ENCODE peak calls at places on chromosomes 11 and 22, in five cellular contexts. One of them, this sample, is unnamed.

GRCh38 chr11:77069336-77069968 is 2.7 kb downstream of the CAPN5 start:
- DNase-seq in GM12878: no peak
- DNase-seq in H1: no peak
- DNase-seq in HepG2: no peak
- DNase-seq in K562: no peak
- DNase-seq in this sample: no peak

GRCh38 chr11:117221775-117222517 is 9.9 kb downstream of the PCSK7 start:
- DNase-seq in GM12878: no peak
- DNase-seq in H1: no peak
- DNase-seq in HepG2: no peak
- DNase-seq in K562: no peak
- DNase-seq in this sample: no peak

GRCh38 chr11:65431452-65432132 is 9.0 kb downstream of the NEAT1 start:
- DNase-seq in GM12878: no peak
- DNase-seq in H1: no peak
- DNase-seq in HepG2: no peak
- DNase-seq in K562: no peak
- DNase-seq in this sample: no peak

GRCh38 chr11:11011617-11012016 is 153.8 kb upstream of the ZBED5 start:
- DNase-seq in GM12878: no peak
- DNase-seq in H1: no peak
- DNase-seq in HepG2: no peak
- DNase-seq in K562: no peak
- DNase-seq in this sample: no peak

GRCh38 chr11:56624661-56625110 is 10.0 kb upstream of the OR5M1 start:
- DNase-seq in GM12878: peak
- DNase-seq in H1: no peak
- DNase-seq in HepG2: peak
- DNase-seq in K562: peak
- DNase-seq in this sample: peak

GRCh38 chr22:35539910-35540599 is 576 bp upstream of the RASD2 start:
- DNase-seq in GM12878: no peak
- DNase-seq in H1: peak
- DNase-seq in HepG2: no peak
- DNase-seq in K562: peak
- DNase-seq in this sample: peak

GRCh38 chr11:71444811-71445210 is 3.4 kb downstream of the DHCR7 start:
- DNase-seq in GM12878: no peak
- DNase-seq in H1: no peak
- DNase-seq in HepG2: no peak
- DNase-seq in K562: no peak
- DNase-seq in this sample: no peak

GRCh38 chr11:113363406-113363805 is 24.2 kb upstream of the ANKK1 start:
- DNase-seq in GM12878: no peak
- DNase-seq in H1: no peak
- DNase-seq in HepG2: no peak
- DNase-seq in K562: no peak
- DNase-seq in this sample: no peak

GRCh38 chr11:8038393-8038792 is 42.6 kb upstream of the TUB start:
- DNase-seq in GM12878: no peak
- DNase-seq in H1: peak
- DNase-seq in HepG2: no peak
- DNase-seq in K562: no peak
- DNase-seq in this sample: peak

GRCh38 chr11:79963886-79964660 is 523.2 kb upstream of the TENM4 start:
- DNase-seq in GM12878: no peak
- DNase-seq in H1: no peak
- DNase-seq in HepG2: no peak
- DNase-seq in K562: no peak
- DNase-seq in this sample: no peak

GRCh38 chr22:32591620-32592019 is 117.0 kb downstream of the FBXO7 start:
- DNase-seq in GM12878: no peak
- DNase-seq in H1: no peak
- DNase-seq in HepG2: no peak
- DNase-seq in K562: no peak
- DNase-seq in this sample: no peak

GRCh38 chr11:55791606-55792005 is 3.8 kb upstream of the OR5D14 start:
- DNase-seq in GM12878: no peak
- DNase-seq in H1: no peak
- DNase-seq in HepG2: no peak
- DNase-seq in K562: no peak
- DNase-seq in this sample: no peak

GRCh38 chr11:107928046-107928766 is at the start of gene RAB39A:
- DNase-seq in GM12878: peak
- DNase-seq in H1: peak
- DNase-seq in HepG2: peak
- DNase-seq in K562: peak
- DNase-seq in this sample: peak

GRCh38 chr11:18522388-18522787 is 4.4 kb downstream of the TSG101 start:
- DNase-seq in GM12878: no peak
- DNase-seq in H1: no peak
- DNase-seq in HepG2: peak
- DNase-seq in K562: peak
- DNase-seq in this sample: peak

GRCh38 chr11:118155781-118156530 is 3.3 kb upstream of the SCN4B start:
- DNase-seq in GM12878: no peak
- DNase-seq in H1: no peak
- DNase-seq in HepG2: no peak
- DNase-seq in K562: no peak
- DNase-seq in this sample: no peak

GRCh38 chr22:50114221-50114981 is 24.6 kb downstream of the MOV10L1 start:
- DNase-seq in GM12878: no peak
- DNase-seq in H1: no peak
- DNase-seq in HepG2: no peak
- DNase-seq in K562: no peak
- DNase-seq in this sample: no peak

GRCh38 chr11:76242004-76242779 is 35.9 kb upstream of the WNT11 start:
- DNase-seq in GM12878: no peak
- DNase-seq in H1: no peak
- DNase-seq in HepG2: no peak
- DNase-seq in K562: no peak
- DNase-seq in this sample: no peak

GRCh38 chr22:48240165-48240934 is 1477.9 kb downstream of the TBC1D22A start:
- DNase-seq in GM12878: no peak
- DNase-seq in H1: no peak
- DNase-seq in HepG2: no peak
- DNase-seq in K562: peak
- DNase-seq in this sample: no peak

GRCh38 chr11:78741794-78742193 is 167.1 kb upstream of the NARS2 start:
- DNase-seq in GM12878: no peak
- DNase-seq in H1: no peak
- DNase-seq in HepG2: no peak
- DNase-seq in K562: no peak
- DNase-seq in this sample: no peak

GRCh38 chr11:27211370-27212127 is 151.5 kb downstream of the CCDC34 start:
- DNase-seq in GM12878: no peak
- DNase-seq in H1: peak
- DNase-seq in HepG2: no peak
- DNase-seq in K562: peak
- DNase-seq in this sample: peak

GRCh38 chr11:92820860-92821259 is 148.6 kb upstream of the MTNR1B start:
- DNase-seq in GM12878: no peak
- DNase-seq in H1: no peak
- DNase-seq in HepG2: no peak
- DNase-seq in K562: no peak
- DNase-seq in this sample: no peak

GRCh38 chr11:59660621-59661020 is 8.2 kb downstream of the PATL1 start:
- DNase-seq in GM12878: no peak
- DNase-seq in H1: no peak
- DNase-seq in HepG2: no peak
- DNase-seq in K562: no peak
- DNase-seq in this sample: no peak

GRCh38 chr11:73244589-73245240 is 26.6 kb downstream of the P2RY2 start:
- DNase-seq in GM12878: no peak
- DNase-seq in H1: no peak
- DNase-seq in HepG2: no peak
- DNase-seq in K562: no peak
- DNase-seq in this sample: no peak

GRCh38 chr11:18277560-18278271 is 11.7 kb downstream of the SAA1 start:
- DNase-seq in GM12878: no peak
- DNase-seq in H1: no peak
- DNase-seq in HepG2: no peak
- DNase-seq in K562: no peak
- DNase-seq in this sample: no peak

DNA sequence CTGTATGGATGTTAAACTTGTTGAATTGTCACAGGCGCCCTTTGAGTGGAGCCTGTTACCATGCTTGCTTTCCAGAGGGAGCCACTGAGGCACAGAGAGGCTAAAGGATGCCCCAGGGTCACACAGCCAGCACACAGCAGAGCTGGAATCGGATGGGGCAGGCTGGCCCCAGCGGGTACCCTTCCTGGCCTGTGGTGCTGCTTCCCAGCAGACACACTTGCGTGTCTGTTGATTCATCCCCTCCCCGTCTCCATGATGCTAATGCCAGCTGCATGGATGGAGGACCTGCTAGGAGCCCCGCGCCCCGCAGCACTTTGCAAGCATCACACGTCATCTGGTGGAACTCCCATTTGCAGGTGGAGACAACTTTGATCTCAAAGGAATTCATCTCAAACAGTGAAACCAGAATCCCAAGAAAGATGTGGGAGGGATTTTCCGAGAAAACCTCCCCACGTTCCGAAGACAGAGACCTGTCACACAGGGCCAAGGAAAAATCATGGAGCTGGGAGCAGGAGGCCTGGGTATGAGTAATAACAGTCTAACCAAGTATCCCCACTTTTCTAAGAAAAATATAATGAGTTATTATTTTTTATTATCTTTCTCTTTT is 52.5 kb upstream of the SHISAL1 start:
- DNase-seq in GM12878: no peak
- DNase-seq in H1: no peak
- DNase-seq in HepG2: no peak
- DNase-seq in K562: no peak
- DNase-seq in this sample: no peak
- TF ChIP-seq CREB1 in GM12878: no peak
- TF ChIP-seq CREB1 in H1: no peak
- TF ChIP-seq CREB1 in HepG2: no peak
- TF ChIP-seq CREB1 in K562: no peak
- TF ChIP-seq CREB1 in this sample: no peak

DNA sequence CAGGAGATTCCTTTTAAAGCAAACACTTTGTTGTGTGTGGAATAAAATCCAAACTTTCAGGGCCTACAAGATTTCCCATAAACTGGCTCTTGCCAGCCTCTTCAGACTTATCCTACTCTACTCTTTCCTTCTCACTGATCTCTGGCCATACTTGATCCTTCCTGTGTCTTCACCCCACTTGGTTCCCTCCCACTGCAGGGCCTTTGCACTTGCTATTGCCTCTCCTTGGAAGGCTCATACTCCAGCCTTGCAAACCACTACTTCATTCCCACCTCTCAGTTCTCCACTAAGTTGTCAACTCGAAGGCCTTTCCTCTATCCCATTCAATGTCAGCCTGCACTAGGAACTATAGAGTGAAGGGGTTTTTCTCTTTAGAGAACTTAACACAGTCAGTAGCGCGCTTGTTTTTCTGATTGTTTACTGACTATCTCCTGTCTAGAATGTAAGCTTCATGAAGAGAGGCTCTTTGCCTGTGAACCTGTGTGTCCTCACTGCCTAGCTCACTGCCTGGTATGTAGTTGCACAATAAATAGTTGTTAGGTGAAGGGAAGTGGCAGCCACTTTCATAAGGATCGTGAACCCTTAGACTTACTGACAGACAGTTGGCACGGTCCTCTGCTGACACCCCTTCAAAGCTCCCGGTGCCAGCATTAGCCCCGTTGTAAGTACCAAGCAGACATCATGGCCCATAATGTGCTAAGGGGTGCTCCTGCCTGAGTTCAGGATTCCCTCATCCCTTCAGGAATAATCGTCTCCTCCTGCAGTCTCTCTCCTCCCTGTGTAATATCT is 833 bp upstream of the ME3 start:
- DNase-seq in GM12878: no peak
- DNase-seq in H1: no peak
- DNase-seq in HepG2: no peak
- DNase-seq in K562: no peak
- DNase-seq in this sample: no peak
- H2AFZ ChIP-seq in GM12878: no peak
- H2AFZ ChIP-seq in H1: no peak
- H2AFZ ChIP-seq in HepG2: no peak
- H2AFZ ChIP-seq in K562: no peak
- H2AFZ ChIP-seq in this sample: no peak

GRCh38 chr11:132037467-132037862 is 667.0 kb downstream of the NTM start:
- DNase-seq in GM12878: no peak
- DNase-seq in H1: no peak
- DNase-seq in HepG2: no peak
- DNase-seq in K562: no peak
- DNase-seq in this sample: peak

GRCh38 chr11:132033051-132033450 is 662.6 kb downstream of the NTM start:
- DNase-seq in GM12878: no peak
- DNase-seq in H1: no peak
- DNase-seq in HepG2: no peak
- DNase-seq in K562: no peak
- DNase-seq in this sample: no peak

GRCh38 chr11:132035736-132036135 is 665.3 kb downstream of the NTM start:
- DNase-seq in GM12878: no peak
- DNase-seq in H1: no peak
- DNase-seq in HepG2: no peak
- DNase-seq in K562: no peak
- DNase-seq in this sample: no peak

GRCh38 chr11:132036751-132037466 is 666.5 kb downstream of the NTM start:
- DNase-seq in GM12878: no peak
- DNase-seq in H1: no peak
- DNase-seq in HepG2: no peak
- DNase-seq in K562: no peak
- DNase-seq in this sample: no peak

GRCh38 chr11:132035228-132035627 is 664.8 kb downstream of the NTM start:
- DNase-seq in GM12878: no peak
- DNase-seq in H1: no peak
- DNase-seq in HepG2: no peak
- DNase-seq in K562: no peak
- DNase-seq in this sample: no peak
- TF ChIP-seq CREB1 in GM12878: no peak
- TF ChIP-seq CREB1 in H1: no peak
- TF ChIP-seq CREB1 in HepG2: no peak
- TF ChIP-seq CREB1 in K562: no peak
- TF ChIP-seq CREB1 in this sample: no peak

DNA sequence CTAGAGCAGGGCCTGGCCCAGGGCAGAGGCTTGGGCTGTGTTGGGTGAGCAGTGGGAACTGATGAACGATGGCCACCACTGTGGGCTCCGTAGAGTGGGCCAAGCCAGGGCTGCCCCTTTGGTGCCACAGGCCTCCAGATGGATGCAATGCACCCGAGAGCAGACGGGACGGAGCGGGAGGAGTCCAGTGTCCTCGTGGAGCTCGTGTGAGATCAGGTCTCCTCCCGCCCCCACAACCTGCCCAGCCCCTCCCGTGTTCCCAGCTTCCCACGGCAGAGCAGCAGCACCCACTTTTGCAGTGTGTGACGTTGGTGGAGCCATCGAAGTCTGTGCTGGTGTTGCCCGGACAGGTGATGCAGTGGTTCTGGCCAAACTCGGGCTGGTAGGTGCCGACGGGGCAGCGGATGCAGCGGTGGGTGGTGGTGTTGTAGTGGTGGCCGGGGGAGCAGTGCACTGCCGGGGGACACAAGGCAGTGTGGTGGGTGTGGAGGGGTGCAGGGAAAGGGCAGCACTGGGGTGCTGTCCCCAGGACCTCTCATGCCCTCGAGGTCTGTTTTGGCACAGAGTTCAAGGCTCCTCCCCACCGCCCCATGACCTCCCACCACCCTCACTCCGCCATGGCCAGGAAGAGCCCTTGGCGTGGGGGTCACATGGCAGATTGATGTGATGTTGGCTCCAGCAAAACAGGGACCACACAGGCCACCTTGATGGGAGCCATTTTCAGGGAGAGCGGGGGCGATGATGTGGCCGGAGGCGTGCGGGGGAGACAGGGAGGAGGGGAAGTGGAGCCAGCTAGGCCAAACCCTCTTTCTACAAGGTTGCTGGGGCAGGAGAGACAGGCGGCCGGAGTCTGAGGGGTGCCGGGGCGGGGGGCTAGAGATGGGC is 23.9 kb upstream of the TTLL12 start:
- DNase-seq in GM12878: no peak
- DNase-seq in H1: no peak
- DNase-seq in HepG2: no peak
- DNase-seq in K562: no peak
- DNase-seq in this sample: no peak
- H2AFZ ChIP-seq in GM12878: no peak
- H2AFZ ChIP-seq in H1: no peak
- H2AFZ ChIP-seq in HepG2: no peak
- H2AFZ ChIP-seq in K562: no peak
- H2AFZ ChIP-seq in this sample: no peak

This sample was measured in GM23338.